ENCODE peak calls at places on chromosomes 3 and 15, in ten cellular contexts. I is stimulated activated CD4-positive, alpha-beta T cell treated with anti-CD3 and anti-CD28 coated beads, Interleukin-1b, Interleukin-23, amount 100 ng/mL, for 48 hours; B is SW 1271; M is IMR-90; Y is GM20000; X is erythroblast; E is astrocyte of the hippocampus; C is foreskin fibroblast; S is DMS 273 treated with DMSO at 0.1 percent for 48 hours; Q is iPS DF 19.7. H is an unnamed sample.

GRCh38 chr15:70319466-70319865 is 221.7 kb upstream of the TLE3 start:
- DNase-seq in I (no peak), B (no peak), M (no peak), Y (peak; percentile 64), X (no peak), E (no peak), C (no peak), S (no peak), Q (no peak), H (no peak)

GRCh38 chr3:24682141-24682547 is 187.5 kb upstream of the THRB start:
- DNase-seq in I (no peak), B (no peak), M (no peak), Y (no peak), X (no peak), E (no peak), C (peak; percentile 55), S (no peak), Q (no peak), H (no peak)

GRCh38 chr15:35289029-35289617 is 204.0 kb upstream of the NANOGP8 start:
- DNase-seq in I (no peak), B (peak; percentile 49), M (peak; percentile 81), Y (peak; percentile 48), X (peak; percentile 51), E (peak; percentile 78), C (peak; percentile 47), S (peak; percentile 4), Q (peak; percentile 9), H (no peak)

GRCh38 chr3:99929409-99930139 is 111.9 kb downstream of the CMSS1 start:
- DNase-seq in I (no peak), B (no peak), M (peak; percentile 59), Y (no peak), X (peak; percentile 15), E (peak; percentile 73), C (peak; percentile 35), S (no peak), Q (no peak), H (no peak)

GRCh38 chr3:81440666-81441065 is 320.8 kb downstream of the GBE1 start:
- DNase-seq in I (no peak), B (no peak), M (no peak), Y (no peak), X (no peak), E (no peak), C (no peak), S (no peak), Q (no peak), H (no peak)

GRCh38 chr15:40618906-40619305 is 24.9 kb downstream of the KNL1 start:
- DNase-seq in I (no peak), B (no peak), M (peak; percentile 8), Y (no peak), X (no peak), E (no peak), C (no peak), S (no peak), Q (no peak), H (no peak)

GRCh38 chr15:81007428-81008064 is 6.8 kb downstream of the TLNRD1 start:
- DNase-seq in I (no peak), B (no peak), M (no peak), Y (no peak), X (no peak), E (no peak), C (no peak), S (no peak), Q (no peak), H (no peak)

GRCh38 chr3:131174752-131175151 is 148.1 kb downstream of the NEK11 start:
- DNase-seq in I (peak; percentile 2), B (no peak), M (no peak), Y (peak; percentile 15), X (no peak), E (peak; percentile 4), C (peak; percentile 9), S (no peak), Q (no peak), H (no peak)

GRCh38 chr3:135538123-135538522 is 427.4 kb upstream of the PPP2R3A start:
- DNase-seq in I (no peak), B (no peak), M (no peak), Y (no peak), X (no peak), E (no peak), C (no peak), S (no peak), Q (no peak), H (no peak)

GRCh38 chr3:182668974-182669373 is 124.3 kb upstream of the ATP11B start:
- DNase-seq in I (no peak), B (no peak), M (no peak), Y (no peak), X (no peak), E (no peak), C (no peak), S (no peak), Q (no peak), H (no peak)

GRCh38 chr3:115245437-115245836 is 98.3 kb upstream of the ZBTB20 start:
- DNase-seq in I (no peak), B (peak; percentile 86), M (peak; percentile 97), Y (no peak), X (no peak), E (peak; percentile 89), C (peak; percentile 93), S (no peak), Q (no peak), H (no peak)

GRCh38 chr3:127709320-127710060 is 36.7 kb downstream of the ABTB1 start:
- DNase-seq in I (no peak), B (no peak), M (peak; percentile 66), Y (no peak), X (no peak), E (no peak), C (peak; percentile 42), S (no peak), Q (no peak), H (no peak)

GRCh38 chr3:52787672-52788625 is 6.6 kb upstream of the ITIH3 start:
- DNase-seq in I (no peak), B (no peak), M (no peak), Y (no peak), X (no peak), E (no peak), C (peak; percentile 11), S (no peak), Q (no peak), H (no peak)

GRCh38 chr3:112635674-112636073 is 5.3 kb downstream of the CCDC80 start:
- DNase-seq in I (no peak), B (no peak), M (peak; percentile 97), Y (no peak), X (no peak), E (peak; percentile 74), C (peak; percentile 84), S (no peak), Q (no peak), H (no peak)

GRCh38 chr3:8990266-8991215 is 27.3 kb upstream of the RAD18 start:
- DNase-seq in I (no peak), B (no peak), M (peak; percentile 85), Y (no peak), X (no peak), E (peak; percentile 15), C (peak; percentile 40), S (no peak), Q (no peak), H (no peak)

GRCh38 chr15:45023659-45024320 is 795 bp downstream of the SORD start:
- DNase-seq in I (no peak), B (peak; percentile 12), M (peak; percentile 5), Y (no peak), X (peak; percentile 59), E (peak; percentile 26), C (peak; percentile 22), S (no peak), Q (no peak), H (no peak)

GRCh38 chr3:132222868-132223538 is 94.2 kb upstream of the ACP3 start:
- DNase-seq in I (no peak), B (no peak), M (no peak), Y (no peak), X (no peak), E (peak; percentile 90), C (no peak), S (peak; percentile 57), Q (no peak), H (no peak)

GRCh38 chr3:182621435-182622240 is 171.7 kb upstream of the ATP11B start:
- DNase-seq in I (no peak), B (no peak), M (no peak), Y (no peak), X (no peak), E (no peak), C (no peak), S (no peak), Q (no peak), H (no peak)

GRCh38 chr3:88369767-88370166 is 220.0 kb downstream of the C3orf38 start:
- DNase-seq in I (no peak), B (no peak), M (no peak), Y (no peak), X (no peak), E (no peak), C (no peak), S (no peak), Q (no peak), H (no peak)

GRCh38 chr3:35383216-35383615 is 256.1 kb upstream of the ARPP21 start:
- DNase-seq in I (no peak), B (no peak), M (no peak), Y (no peak), X (no peak), E (peak; percentile 5), C (no peak), S (no peak), Q (no peak), H (no peak)

GRCh38 chr3:141632779-141633374 is 105.2 kb upstream of the RNF7 start:
- DNase-seq in I (no peak), B (no peak), M (no peak), Y (no peak), X (no peak), E (no peak), C (no peak), S (no peak), Q (no peak), H (no peak)

GRCh38 chr15:78915341-78916087 is 29.3 kb downstream of the CTSH start:
- DNase-seq in I (no peak), B (no peak), M (no peak), Y (no peak), X (no peak), E (no peak), C (no peak), S (no peak), Q (no peak), H (no peak)

GRCh38 chr3:58383904-58384303 is 49.7 kb downstream of the PDHB start:
- DNase-seq in I (no peak), B (peak; percentile 34), M (peak; percentile 99), Y (no peak), X (no peak), E (peak; percentile 99), C (peak; percentile 94), S (peak; percentile 20), Q (no peak), H (no peak)

GRCh38 chr3:51371943-51372557 is 13.0 kb upstream of the MANF start:
- DNase-seq in I (no peak), B (peak; percentile 26), M (peak; percentile 76), Y (peak; percentile 59), X (peak; percentile 49), E (peak; percentile 85), C (peak; percentile 58), S (no peak), Q (no peak), H (no peak)

GRCh38 chr3:116135462-116135861 is 309.8 kb downstream of the LSAMP start:
- DNase-seq in I (no peak), B (no peak), M (peak; percentile 59), Y (no peak), X (no peak), E (peak; percentile 95), C (peak; percentile 67), S (no peak), Q (no peak), H (no peak)

GRCh38 chr3:129576514-129577345 is 29.7 kb downstream of the PLXND1 start:
- DNase-seq in I (peak; percentile 34), B (no peak), M (no peak), Y (peak; percentile 76), X (no peak), E (no peak), C (no peak), S (no peak), Q (no peak), H (peak; percentile 40)

GRCh38 chr3:101972430-101973162 is 123.3 kb downstream of the NFKBIZ start:
- DNase-seq in I (no peak), B (no peak), M (no peak), Y (no peak), X (no peak), E (no peak), C (no peak), S (no peak), Q (no peak), H (no peak)

GRCh38 chr3:104263477-104263876 is 1103.2 kb upstream of the ALCAM start:
- DNase-seq in I (no peak), B (no peak), M (no peak), Y (no peak), X (no peak), E (no peak), C (no peak), S (no peak), Q (no peak), H (no peak)

H was measured in activated CD4-positive, CD25-positive, alpha-beta regulatory T cell.